ENCODE peak calls at places on chromosomes 4 and X, in six cellular contexts. J is BE2C, C is lower lobe of right lung, S is osteoblast, Q is spleen, R is MM.1S. X is an unnamed sample. For H3K27me3 and H3K4me1, the result is how much of the 10 kb centered on the place peaks cover.

GRCh38 chr4:47154816-47155370 is 123.5 kb downstream of the GABRB1 start:
- DNase-seq in J (no peak), C (no peak), S (no peak), Q (no peak), R (no peak), X (no peak)

GRCh38 chr4:37467223-37467622 is 219.0 kb downstream of the RELL1 start:
- DNase-seq in J (no peak), C (no peak), S (no peak), Q (no peak), R (no peak), X (no peak)

GRCh38 chr4:18075823-18076433 is 54.4 kb upstream of the LCORL start:
- DNase-seq in J (peak), C (no peak), S (peak), Q (peak), R (peak), X (no peak)

GRCh38 chrX:29699214-29699613 is 516.1 kb upstream of the MAGEB2 start:
- DNase-seq in J (no peak), C (no peak), S (no peak), Q (no peak), R (no peak), X (no peak)

GRCh38 chrX:20061869-20062254 is 54.8 kb downstream of the MAP7D2 start:
- DNase-seq in J (no peak), C (no peak), S (peak), Q (no peak), R (peak), X (peak)

GRCh38 chrX:105781794-105782193 is 40.5 kb upstream of the NRK start:
- DNase-seq in J (no peak), C (no peak), S (no peak), Q (no peak), R (no peak), X (no peak)

GRCh38 chrX:151912221-151912620 is 468 bp upstream of the MAGEA4 start:
- DNase-seq in J (no peak), C (no peak), S (no peak), Q (peak), R (no peak), X (no peak)

GRCh38 chr4:55248756-55249155 is 97.3 kb upstream of the SRD5A3 start:
- DNase-seq in J (no peak), C (no peak), S (no peak), Q (no peak), R (no peak), X (peak)

GRCh38 chr4:94455081-94455480 is 3.3 kb downstream of the PDLIM5 start:
- DNase-seq in J (no peak), C (peak), S (peak), Q (no peak), R (no peak), X (peak)

GRCh38 chrX:150574824-150575409 is 6.5 kb downstream of the MTM1 start:
- DNase-seq in J (no peak), C (no peak), S (no peak), Q (no peak), R (peak), X (no peak)

GRCh38 chr4:53591372-53591892 is at the start of gene LNX1:
- DNase-seq in J (no peak), C (peak), S (no peak), Q (no peak), R (peak), X (peak)

DNA sequence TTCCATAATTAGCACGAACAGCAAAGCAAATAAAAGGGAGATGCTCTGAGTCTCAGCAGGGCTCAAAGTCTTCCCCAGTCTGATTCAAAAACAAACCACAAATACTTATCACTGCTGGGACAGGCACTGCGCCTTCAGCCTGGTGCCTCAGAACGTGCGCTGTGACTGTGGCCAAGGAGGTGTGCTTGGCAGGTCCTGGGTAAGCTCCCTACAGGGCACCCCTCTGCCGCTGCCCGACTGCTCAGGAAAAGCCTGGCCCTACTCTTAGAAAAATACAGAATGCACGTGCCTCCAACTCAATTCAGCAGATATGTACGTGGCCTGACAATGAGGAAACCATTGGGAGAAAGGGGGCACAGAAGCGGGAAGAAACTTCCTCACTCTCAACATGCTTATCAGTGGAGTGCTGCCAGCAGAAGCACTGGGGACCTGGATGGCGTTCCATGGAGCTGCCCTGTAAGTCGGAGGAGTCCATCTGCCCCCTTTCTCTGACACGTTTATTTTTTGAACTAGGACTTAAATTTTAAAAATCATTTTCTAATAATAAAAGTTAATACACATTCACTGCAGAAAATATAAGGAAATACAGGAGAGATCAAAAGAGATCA is 86.8 kb downstream of the GATB start:
- DNase-seq in J (no peak), C (no peak), S (no peak), Q (no peak), R (no peak), X (no peak)
- H3K4me3 ChIP-seq in J (peak), C (peak), S (no peak), Q (peak), R (no peak), X (no peak)

GRCh38 chrX:27491397-27491796 is 28.3 kb upstream of the PPP4R3C start:
- DNase-seq in J (no peak), C (no peak), S (no peak), Q (no peak), R (no peak), X (no peak)
- H3K27me3 ChIP-seq in J (under half), C (under half), S (under half), Q (under half), R (under half), X (under half)

GRCh38 chr4:1772869-1773538 is 20.1 kb upstream of the FGFR3 start:
- DNase-seq in J (peak), C (no peak), S (no peak), Q (no peak), R (no peak), X (no peak)
- H3K4me1 ChIP-seq in J (under half), C (under half), S (under half), Q (under half), R (under half), X (under half)

GRCh38 chr4:141130947-141131545 is 2.2 kb downstream of the RNF150 start:
- DNase-seq in J (no peak), C (no peak), S (peak), Q (no peak), R (no peak), X (no peak)
- H3K4me3 ChIP-seq in J (peak), C (peak), S (peak), Q (peak), R (no peak), X (peak)

GRCh38 chr4:154126276-154126675 is 337.4 kb upstream of the SFRP2 start:
- DNase-seq in J (no peak), C (no peak), S (no peak), Q (no peak), R (no peak), X (no peak)
- H3K27me3 ChIP-seq in J (under half), C (under half), S (under half), Q (under half), R (half or more), X (under half)

DNA sequence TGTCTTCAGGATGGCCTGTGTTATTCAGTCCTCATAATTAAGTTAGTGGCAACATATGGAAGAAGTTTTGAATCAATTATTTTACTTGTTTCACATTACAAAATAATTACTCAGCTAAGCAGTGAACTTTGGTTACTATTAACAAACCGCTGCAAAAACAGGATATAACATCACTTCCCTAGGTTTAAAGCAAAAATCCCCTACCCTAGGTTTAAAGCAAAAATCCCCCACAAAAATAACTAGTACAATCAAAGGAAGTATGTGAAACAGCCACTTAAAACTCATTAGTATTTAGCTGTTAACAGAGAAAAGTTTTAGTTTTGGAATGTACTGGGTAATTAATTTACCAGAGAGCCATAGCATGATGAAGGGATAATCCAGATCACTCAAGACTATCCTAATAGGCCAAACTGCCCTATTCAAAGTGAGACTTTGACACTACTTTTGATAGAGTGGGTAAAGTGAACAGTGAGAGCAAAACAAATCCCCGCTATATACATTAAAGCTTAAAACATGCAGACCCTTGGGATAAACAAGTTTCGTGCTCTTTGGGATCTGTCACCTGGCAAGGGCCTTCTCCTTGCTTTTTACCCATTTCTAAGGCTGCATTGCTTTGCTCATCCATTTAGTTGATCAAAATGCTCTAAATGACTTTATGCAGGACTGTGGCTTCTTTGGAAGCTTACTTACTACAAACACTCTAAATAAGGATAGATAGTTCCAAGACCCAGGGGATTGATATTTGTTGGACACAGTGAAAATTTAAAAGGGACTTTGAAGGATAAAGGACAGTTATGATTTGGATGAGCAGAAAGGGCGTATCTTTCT is 36.4 kb upstream of the GPR174 start:
- DNase-seq in J (no peak), C (no peak), S (no peak), Q (no peak), R (peak), X (no peak)
- H3K4me1 ChIP-seq in J (under half), C (under half), S (under half), Q (under half), R (under half), X (under half)

X was measured in cardiac muscle cell.